ENCODE peak calls at places on chromosomes 11 and 22, in ten cellular contexts. One of them, this sample, is unnamed.

GRCh38 chr22:37701121-37701786 is 4.4 kb downstream of the TRIOBP start:
- DNase-seq in H1: no peak
- DNase-seq in aorta: no peak
- DNase-seq in small intestine: no peak
- DNase-seq in CD8-positive, alpha-beta T cell: no peak
- DNase-seq in body of pancreas: peak
- DNase-seq in fibroblast of the aortic adventitia: peak
- DNase-seq in A549: no peak
- DNase-seq in Caco-2: no peak
- DNase-seq in lung: no peak
- DNase-seq in this sample: no peak

GRCh38 chr11:59614277-59615131 is 1.1 kb downstream of the OSBP start:
- DNase-seq in CD8-positive, alpha-beta T cell: no peak
- DNase-seq in H1: no peak
- DNase-seq in Caco-2: no peak
- DNase-seq in body of pancreas: no peak
- DNase-seq in A549: peak
- DNase-seq in lung: no peak
- DNase-seq in aorta: no peak
- DNase-seq in small intestine: no peak
- DNase-seq in fibroblast of the aortic adventitia: peak
- DNase-seq in this sample: no peak

GRCh38 chr11:34605481-34606325 is 15.2 kb upstream of the EHF start:
- DNase-seq in Caco-2: no peak
- DNase-seq in small intestine: no peak
- DNase-seq in aorta: no peak
- DNase-seq in CD8-positive, alpha-beta T cell: no peak
- DNase-seq in lung: no peak
- DNase-seq in A549: no peak
- DNase-seq in fibroblast of the aortic adventitia: no peak
- DNase-seq in H1: no peak
- DNase-seq in body of pancreas: no peak
- DNase-seq in this sample: no peak

GRCh38 chr11:7893792-7894191 is 37.3 kb downstream of the OR10A6 start:
- DNase-seq in small intestine: peak
- DNase-seq in H1: no peak
- DNase-seq in body of pancreas: peak
- DNase-seq in Caco-2: no peak
- DNase-seq in A549: no peak
- DNase-seq in CD8-positive, alpha-beta T cell: no peak
- DNase-seq in aorta: no peak
- DNase-seq in lung: peak
- DNase-seq in fibroblast of the aortic adventitia: no peak
- DNase-seq in this sample: no peak

GRCh38 chr11:130782361-130783221 is 133.7 kb downstream of the SNX19 start:
- DNase-seq in aorta: no peak
- DNase-seq in A549: no peak
- DNase-seq in fibroblast of the aortic adventitia: peak
- DNase-seq in body of pancreas: peak
- DNase-seq in Caco-2: no peak
- DNase-seq in lung: no peak
- DNase-seq in H1: peak
- DNase-seq in CD8-positive, alpha-beta T cell: no peak
- DNase-seq in small intestine: no peak
- DNase-seq in this sample: no peak

GRCh38 chr11:48081151-48082010 is 101.0 kb downstream of the PTPRJ start:
- DNase-seq in A549: no peak
- DNase-seq in fibroblast of the aortic adventitia: peak
- DNase-seq in aorta: peak
- DNase-seq in lung: peak
- DNase-seq in small intestine: no peak
- DNase-seq in body of pancreas: peak
- DNase-seq in H1: no peak
- DNase-seq in Caco-2: no peak
- DNase-seq in CD8-positive, alpha-beta T cell: no peak
- DNase-seq in this sample: no peak

GRCh38 chr22:17366830-17367229 is 2.4 kb upstream of the CECR2 start:
- DNase-seq in CD8-positive, alpha-beta T cell: no peak
- DNase-seq in lung: no peak
- DNase-seq in H1: peak
- DNase-seq in small intestine: no peak
- DNase-seq in body of pancreas: no peak
- DNase-seq in Caco-2: peak
- DNase-seq in fibroblast of the aortic adventitia: no peak
- DNase-seq in aorta: no peak
- DNase-seq in A549: peak
- DNase-seq in this sample: peak

GRCh38 chr11:10694481-10695239 is 1.1 kb upstream of the IRAG1 start:
- DNase-seq in aorta: no peak
- DNase-seq in small intestine: no peak
- DNase-seq in body of pancreas: no peak
- DNase-seq in H1: no peak
- DNase-seq in Caco-2: no peak
- DNase-seq in fibroblast of the aortic adventitia: peak
- DNase-seq in A549: no peak
- DNase-seq in CD8-positive, alpha-beta T cell: no peak
- DNase-seq in lung: no peak
- DNase-seq in this sample: no peak

GRCh38 chr11:42482822-42483221 is 829.0 kb upstream of the API5 start:
- DNase-seq in CD8-positive, alpha-beta T cell: no peak
- DNase-seq in small intestine: no peak
- DNase-seq in body of pancreas: no peak
- DNase-seq in lung: no peak
- DNase-seq in Caco-2: no peak
- DNase-seq in aorta: no peak
- DNase-seq in A549: no peak
- DNase-seq in fibroblast of the aortic adventitia: no peak
- DNase-seq in H1: no peak
- DNase-seq in this sample: no peak

GRCh38 chr11:75078233-75078632 is 18.4 kb downstream of the OR2AT4 start:
- DNase-seq in H1: no peak
- DNase-seq in lung: no peak
- DNase-seq in fibroblast of the aortic adventitia: no peak
- DNase-seq in CD8-positive, alpha-beta T cell: no peak
- DNase-seq in body of pancreas: no peak
- DNase-seq in Caco-2: no peak
- DNase-seq in A549: peak
- DNase-seq in small intestine: no peak
- DNase-seq in aorta: no peak
- DNase-seq in this sample: no peak

GRCh38 chr11:1845571-1846452 is 7.0 kb downstream of the TNNI2 start:
- DNase-seq in body of pancreas: no peak
- DNase-seq in A549: no peak
- DNase-seq in H1: no peak
- DNase-seq in fibroblast of the aortic adventitia: no peak
- DNase-seq in CD8-positive, alpha-beta T cell: peak
- DNase-seq in aorta: no peak
- DNase-seq in lung: no peak
- DNase-seq in small intestine: no peak
- DNase-seq in Caco-2: no peak
- DNase-seq in this sample: no peak

GRCh38 chr22:25199726-25200520 is at the start of gene CRYBB3:
- DNase-seq in A549: no peak
- DNase-seq in H1: no peak
- DNase-seq in aorta: no peak
- DNase-seq in fibroblast of the aortic adventitia: no peak
- DNase-seq in small intestine: no peak
- DNase-seq in Caco-2: no peak
- DNase-seq in body of pancreas: no peak
- DNase-seq in lung: no peak
- DNase-seq in CD8-positive, alpha-beta T cell: no peak
- DNase-seq in this sample: no peak

DNA sequence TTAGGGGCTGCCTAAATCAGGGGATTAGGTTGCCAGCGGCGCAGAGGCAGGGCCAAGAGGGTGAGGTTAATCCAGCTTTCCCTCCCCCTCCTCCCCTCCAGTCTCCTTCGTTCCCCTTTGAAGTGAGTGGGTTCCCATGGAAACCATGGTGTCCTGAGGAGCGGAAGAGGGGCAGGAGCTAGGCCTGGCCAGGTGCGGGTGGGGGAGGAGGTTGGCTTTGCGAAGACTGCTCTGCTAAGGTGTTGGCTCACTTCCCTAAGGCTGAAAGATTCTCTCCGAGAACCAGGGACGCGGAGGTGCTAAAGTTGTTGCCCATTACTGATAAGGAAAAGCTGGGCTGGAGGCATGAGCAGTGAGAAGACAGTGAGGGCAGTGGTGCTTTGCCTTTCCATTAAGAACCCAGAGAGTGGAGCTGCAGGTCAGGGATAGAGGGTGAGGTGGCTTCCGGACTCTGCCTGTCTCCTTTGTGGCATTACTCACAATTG is 124.6 kb downstream of the FEZ1 start:
- DNase-seq in lung: no peak
- DNase-seq in CD8-positive, alpha-beta T cell: no peak
- DNase-seq in small intestine: no peak
- DNase-seq in H1: peak
- DNase-seq in aorta: no peak
- DNase-seq in Caco-2: no peak
- DNase-seq in fibroblast of the aortic adventitia: no peak
- DNase-seq in A549: no peak
- DNase-seq in body of pancreas: no peak
- DNase-seq in this sample: peak
- H3K4me3 ChIP-seq in lung: no peak
- H3K4me3 ChIP-seq in CD8-positive, alpha-beta T cell: no peak
- H3K4me3 ChIP-seq in small intestine: no peak
- H3K4me3 ChIP-seq in H1: peak
- H3K4me3 ChIP-seq in aorta: no peak
- H3K4me3 ChIP-seq in Caco-2: no peak
- H3K4me3 ChIP-seq in fibroblast of the aortic adventitia: no peak
- H3K4me3 ChIP-seq in A549: no peak
- H3K4me3 ChIP-seq in body of pancreas: no peak
- H3K4me3 ChIP-seq in this sample: no peak

GRCh38 chr11:121722431-121723256 is 269.9 kb upstream of the SORL1-AS1 start:
- DNase-seq in Caco-2: peak
- DNase-seq in A549: no peak
- DNase-seq in body of pancreas: peak
- DNase-seq in small intestine: peak
- DNase-seq in CD8-positive, alpha-beta T cell: no peak
- DNase-seq in fibroblast of the aortic adventitia: peak
- DNase-seq in H1: peak
- DNase-seq in lung: peak
- DNase-seq in aorta: peak
- DNase-seq in this sample: no peak
- H3K4me3 ChIP-seq in Caco-2: peak
- H3K4me3 ChIP-seq in A549: no peak
- H3K4me3 ChIP-seq in body of pancreas: no peak
- H3K4me3 ChIP-seq in small intestine: no peak
- H3K4me3 ChIP-seq in CD8-positive, alpha-beta T cell: no peak
- H3K4me3 ChIP-seq in fibroblast of the aortic adventitia: peak
- H3K4me3 ChIP-seq in H1: peak
- H3K4me3 ChIP-seq in lung: no peak
- H3K4me3 ChIP-seq in aorta: peak
- H3K4me3 ChIP-seq in this sample: no peak

GRCh38 chr11:119907122-119907933 is 178.3 kb upstream of the NECTIN1 start:
- DNase-seq in fibroblast of the aortic adventitia: no peak
- DNase-seq in H1: no peak
- DNase-seq in body of pancreas: peak
- DNase-seq in Caco-2: peak
- DNase-seq in lung: peak
- DNase-seq in A549: no peak
- DNase-seq in CD8-positive, alpha-beta T cell: no peak
- DNase-seq in small intestine: peak
- DNase-seq in aorta: no peak
- DNase-seq in this sample: no peak
- H3K4me3 ChIP-seq in fibroblast of the aortic adventitia: no peak
- H3K4me3 ChIP-seq in H1: no peak
- H3K4me3 ChIP-seq in body of pancreas: no peak
- H3K4me3 ChIP-seq in Caco-2: no peak
- H3K4me3 ChIP-seq in lung: no peak
- H3K4me3 ChIP-seq in A549: no peak
- H3K4me3 ChIP-seq in CD8-positive, alpha-beta T cell: no peak
- H3K4me3 ChIP-seq in small intestine: peak
- H3K4me3 ChIP-seq in aorta: no peak
- H3K4me3 ChIP-seq in this sample: no peak

GRCh38 chr11:67645521-67646457 is 4.7 kb downstream of the ACY3 start:
- DNase-seq in CD8-positive, alpha-beta T cell: no peak
- DNase-seq in fibroblast of the aortic adventitia: no peak
- DNase-seq in aorta: peak
- DNase-seq in A549: no peak
- DNase-seq in H1: peak
- DNase-seq in body of pancreas: peak
- DNase-seq in small intestine: no peak
- DNase-seq in Caco-2: peak
- DNase-seq in lung: no peak
- DNase-seq in this sample: no peak
- H3K4me3 ChIP-seq in CD8-positive, alpha-beta T cell: no peak
- H3K4me3 ChIP-seq in fibroblast of the aortic adventitia: no peak
- H3K4me3 ChIP-seq in aorta: no peak
- H3K4me3 ChIP-seq in A549: no peak
- H3K4me3 ChIP-seq in H1: no peak
- H3K4me3 ChIP-seq in body of pancreas: no peak
- H3K4me3 ChIP-seq in small intestine: no peak
- H3K4me3 ChIP-seq in Caco-2: no peak
- H3K4me3 ChIP-seq in lung: no peak
- H3K4me3 ChIP-seq in this sample: no peak

GRCh38 chr22:49965291-49966040 is 4.9 kb downstream of the PIM3 start:
- DNase-seq in body of pancreas: peak
- DNase-seq in A549: no peak
- DNase-seq in lung: no peak
- DNase-seq in CD8-positive, alpha-beta T cell: peak
- DNase-seq in fibroblast of the aortic adventitia: no peak
- DNase-seq in H1: peak
- DNase-seq in small intestine: no peak
- DNase-seq in Caco-2: peak
- DNase-seq in aorta: no peak
- DNase-seq in this sample: no peak
- H3K4me3 ChIP-seq in body of pancreas: no peak
- H3K4me3 ChIP-seq in A549: no peak
- H3K4me3 ChIP-seq in lung: no peak
- H3K4me3 ChIP-seq in CD8-positive, alpha-beta T cell: no peak
- H3K4me3 ChIP-seq in fibroblast of the aortic adventitia: no peak
- H3K4me3 ChIP-seq in H1: no peak
- H3K4me3 ChIP-seq in small intestine: no peak
- H3K4me3 ChIP-seq in Caco-2: no peak
- H3K4me3 ChIP-seq in aorta: no peak
- H3K4me3 ChIP-seq in this sample: no peak

GRCh38 chr11:95686265-95686664 is 103.3 kb downstream of the FAM76B start:
- DNase-seq in body of pancreas: no peak
- DNase-seq in aorta: no peak
- DNase-seq in CD8-positive, alpha-beta T cell: no peak
- DNase-seq in A549: no peak
- DNase-seq in lung: no peak
- DNase-seq in H1: no peak
- DNase-seq in fibroblast of the aortic adventitia: no peak
- DNase-seq in small intestine: no peak
- DNase-seq in Caco-2: no peak
- DNase-seq in this sample: no peak
- H3K4me3 ChIP-seq in body of pancreas: no peak
- H3K4me3 ChIP-seq in aorta: no peak
- H3K4me3 ChIP-seq in CD8-positive, alpha-beta T cell: peak
- H3K4me3 ChIP-seq in A549: no peak
- H3K4me3 ChIP-seq in lung: no peak
- H3K4me3 ChIP-seq in H1: no peak
- H3K4me3 ChIP-seq in fibroblast of the aortic adventitia: no peak
- H3K4me3 ChIP-seq in small intestine: no peak
- H3K4me3 ChIP-seq in Caco-2: no peak
- H3K4me3 ChIP-seq in this sample: no peak